ENCODE peak calls at places on chromosomes 4 and X, in ten cellular contexts. Y is foreskin fibroblast; C is Karpas-422; K is NCI-H1105; T is naive thymus-derived CD8-positive, alpha-beta T cell; J is substantia nigra; V is NCI-H1092 treated with DMSO at 0.1 percent for 48 hours; H is progenitor cell of endocrine pancreas; N is globus pallidus; F is NCI-H446. D is an unnamed sample.

GRCh38 chr4:101019941-101020401 is 327.4 kb downstream of the PPP3CA start:
- DNase-seq in Y (no peak), C (no peak), K (no peak), T (no peak), J (no peak), V (no peak), H (no peak), N (no peak), F (no peak), D (no peak)

GRCh38 chr4:2257361-2258001 is 4.4 kb downstream of the MXD4 start:
- DNase-seq in Y (no peak), C (no peak), K (no peak), T (peak; percentile 1), J (no peak), V (no peak), H (no peak), N (no peak), F (no peak), D (no peak)

GRCh38 chr4:6901669-6902317 is 7.8 kb upstream of the TBC1D14 start:
- DNase-seq in Y (no peak), C (no peak), K (no peak), T (no peak), J (no peak), V (no peak), H (no peak), N (no peak), F (no peak), D (no peak)

GRCh38 chrX:46256875-46257274 is 288.3 kb downstream of the ZNF674 start:
- DNase-seq in Y (no peak), C (no peak), K (no peak), T (no peak), J (no peak), V (no peak), H (no peak), N (no peak), F (no peak), D (no peak)

GRCh38 chr4:81722229-81722900 is 250.7 kb upstream of the RASGEF1B start:
- DNase-seq in Y (no peak), C (no peak), K (peak; percentile 68), T (no peak), J (no peak), V (peak; percentile 73), H (no peak), N (no peak), F (peak; percentile 66), D (no peak)

GRCh38 chrX:109660756-109661155 is 35.8 kb upstream of the KCNE5 start:
- DNase-seq in Y (no peak), C (no peak), K (no peak), T (no peak), J (no peak), V (no peak), H (no peak), N (no peak), F (no peak), D (peak; percentile 32)

GRCh38 chr4:184150102-184150839 is 67.4 kb downstream of the ENPP6 start:
- DNase-seq in Y (no peak), C (no peak), K (no peak), T (no peak), J (no peak), V (no peak), H (no peak), N (no peak), F (no peak), D (no peak)

GRCh38 chr4:176031927-176032326 is 33.7 kb upstream of the WDR17 start:
- DNase-seq in Y (no peak), C (no peak), K (no peak), T (no peak), J (no peak), V (no peak), H (no peak), N (no peak), F (no peak), D (no peak)

GRCh38 chr4:122577808-122578781 is 42.8 kb downstream of the IL21 start:
- DNase-seq in Y (no peak), C (peak; percentile 93), K (peak; percentile 47), T (peak; percentile 80), J (no peak), V (peak; percentile 42), H (peak; percentile 26), N (peak; percentile 55), F (peak; percentile 3), D (peak; percentile 64)

GRCh38 chr4:132504438-132504837 is 644.7 kb upstream of the PCDH10 start:
- DNase-seq in Y (no peak), C (no peak), K (no peak), T (no peak), J (no peak), V (no peak), H (no peak), N (no peak), F (no peak), D (no peak)

GRCh38 chrX:143429831-143430230 is 87.4 kb downstream of the SPANXN3 start:
- DNase-seq in Y (no peak), C (no peak), K (no peak), T (no peak), J (no peak), V (no peak), H (no peak), N (no peak), F (no peak), D (no peak)

GRCh38 chrX:144801786-144802185 is 445.5 kb upstream of the SPANXN1 start:
- DNase-seq in Y (no peak), C (no peak), K (no peak), T (no peak), J (no peak), V (no peak), H (no peak), N (no peak), F (no peak), D (no peak)

GRCh38 chrX:21723814-21724213 is 34.1 kb downstream of the SMPX start:
- DNase-seq in Y (no peak), C (no peak), K (peak; percentile 28), T (no peak), J (no peak), V (peak; percentile 48), H (no peak), N (no peak), F (peak; percentile 3), D (no peak)

GRCh38 chr4:99059550-99059949 is 29.0 kb downstream of the ADH5 start:
- DNase-seq in Y (no peak), C (no peak), K (no peak), T (no peak), J (no peak), V (no peak), H (no peak), N (no peak), F (no peak), D (no peak)

GRCh38 chr4:22695011-22695410 is 2.3 kb downstream of the GBA3 start:
- DNase-seq in Y (no peak), C (no peak), K (no peak), T (no peak), J (no peak), V (no peak), H (no peak), N (no peak), F (no peak), D (no peak)

GRCh38 chrX:107293056-107293455 is 86.6 kb downstream of the DNAAF6 start:
- DNase-seq in Y (no peak), C (no peak), K (no peak), T (no peak), J (no peak), V (no peak), H (no peak), N (no peak), F (no peak), D (no peak)

GRCh38 chrX:25527596-25527995 is 511.8 kb upstream of the ARX start:
- DNase-seq in Y (no peak), C (no peak), K (no peak), T (no peak), J (no peak), V (no peak), H (no peak), N (no peak), F (no peak), D (no peak)

GRCh38 chr4:6674500-6675149 is 19.1 kb upstream of the S100P start:
- DNase-seq in Y (no peak), C (peak; percentile 46), K (peak; percentile 28), T (peak; percentile 69), J (no peak), V (peak; percentile 38), H (no peak), N (no peak), F (no peak), D (peak; percentile 31)

GRCh38 chr4:127905029-127905428 is 24.3 kb downstream of the PLK4 start:
- DNase-seq in Y (no peak), C (no peak), K (no peak), T (no peak), J (no peak), V (no peak), H (no peak), N (no peak), F (no peak), D (no peak)

GRCh38 chr4:40196724-40197281 is at the start of gene RHOH:
- DNase-seq in Y (no peak), C (peak; percentile 93), K (no peak), T (peak; percentile 90), J (no peak), V (no peak), H (no peak), N (no peak), F (no peak), D (no peak)

GRCh38 chr4:122914292-122914904 is 8.0 kb downstream of the NUDT6 start:
- DNase-seq in Y (no peak), C (peak; percentile 78), K (no peak), T (no peak), J (no peak), V (peak; percentile 4), H (no peak), N (no peak), F (no peak), D (peak; percentile 67)

GRCh38 chr4:66554844-66555243 is 884.6 kb upstream of the EPHA5 start:
- DNase-seq in Y (no peak), C (no peak), K (no peak), T (no peak), J (no peak), V (no peak), H (no peak), N (no peak), F (no peak), D (peak; percentile 58)

GRCh38 chr4:153318696-153319320 is 25.7 kb upstream of the MND1 start:
- DNase-seq in Y (peak; percentile 16), C (peak; percentile 88), K (peak; percentile 25), T (peak; percentile 4), J (no peak), V (peak; percentile 39), H (no peak), N (peak; percentile 41), F (peak; percentile 11), D (peak; percentile 70)

GRCh38 chr4:187608001-187608421 is 387.6 kb upstream of the ZFP42 start:
- DNase-seq in Y (peak; percentile 26), C (no peak), K (no peak), T (no peak), J (no peak), V (no peak), H (no peak), N (no peak), F (no peak), D (peak; percentile 70)

GRCh38 chr4:89069481-89069880 is 12.5 kb upstream of the FAM13A start:
- DNase-seq in Y (no peak), C (no peak), K (no peak), T (no peak), J (no peak), V (no peak), H (no peak), N (no peak), F (no peak), D (no peak)

GRCh38 chr4:124111922-124112321 is 600.6 kb downstream of the ANKRD50 start:
- DNase-seq in Y (peak; percentile 73), C (peak; percentile 63), K (peak; percentile 28), T (no peak), J (no peak), V (peak; percentile 65), H (peak; percentile 12), N (peak; percentile 21), F (no peak), D (peak; percentile 97)

GRCh38 chr4:183571350-183572076 is 66.7 kb downstream of the ING2 start:
- DNase-seq in Y (peak; percentile 19), C (no peak), K (peak; percentile 83), T (no peak), J (no peak), V (peak; percentile 63), H (no peak), N (no peak), F (no peak), D (peak; percentile 34)

D was measured in cardiac fibroblast.